ENCODE peak calls at places on chromosome 1, in nine cellular contexts. One of them, this sample, is unnamed.

GRCh38 chr1:43065191-43065590 is 106.5 kb upstream of the SLC2A1 start:
- DNase-seq in stimulated activated naive CD4-positive, alpha-beta T cell: no peak
- DNase-seq in islet precursor cell: no peak
- DNase-seq in SHP77: no peak
- DNase-seq in effector memory CD8-positive, alpha-beta T cell: no peak
- DNase-seq in mesenteric fat pad: peak; percentile 81
- DNase-seq in T-helper 1 cell: no peak
- DNase-seq in A172: no peak
- DNase-seq in activated CD8-positive, alpha-beta memory T cell treated with anti-CD3 and anti-CD28 coated beads for 24 hours: no peak
- DNase-seq in this sample: no peak

GRCh38 chr1:23202263-23202749 is 15.0 kb downstream of the HTR1D start:
- DNase-seq in T-helper 1 cell: no peak
- DNase-seq in A172: peak; percentile 50
- DNase-seq in stimulated activated naive CD4-positive, alpha-beta T cell: no peak
- DNase-seq in mesenteric fat pad: no peak
- DNase-seq in islet precursor cell: no peak
- DNase-seq in activated CD8-positive, alpha-beta memory T cell treated with anti-CD3 and anti-CD28 coated beads for 24 hours: no peak
- DNase-seq in SHP77: no peak
- DNase-seq in effector memory CD8-positive, alpha-beta T cell: no peak
- DNase-seq in this sample: no peak

GRCh38 chr1:226763741-226764264 is 24.7 kb upstream of the ITPKB start:
- DNase-seq in effector memory CD8-positive, alpha-beta T cell: no peak
- DNase-seq in A172: peak; percentile 98
- DNase-seq in stimulated activated naive CD4-positive, alpha-beta T cell: no peak
- DNase-seq in mesenteric fat pad: no peak
- DNase-seq in activated CD8-positive, alpha-beta memory T cell treated with anti-CD3 and anti-CD28 coated beads for 24 hours: no peak
- DNase-seq in SHP77: peak; percentile 16
- DNase-seq in islet precursor cell: peak; percentile 96
- DNase-seq in T-helper 1 cell: no peak
- DNase-seq in this sample: peak; percentile 18

GRCh38 chr1:245558069-245558468 is 403.3 kb downstream of the KIF26B start:
- DNase-seq in SHP77: no peak
- DNase-seq in T-helper 1 cell: no peak
- DNase-seq in A172: no peak
- DNase-seq in activated CD8-positive, alpha-beta memory T cell treated with anti-CD3 and anti-CD28 coated beads for 24 hours: no peak
- DNase-seq in effector memory CD8-positive, alpha-beta T cell: no peak
- DNase-seq in stimulated activated naive CD4-positive, alpha-beta T cell: no peak
- DNase-seq in islet precursor cell: no peak
- DNase-seq in mesenteric fat pad: peak; percentile 43
- DNase-seq in this sample: peak; percentile 13

GRCh38 chr1:36411674-36412648 is 14.3 kb upstream of the LSM10 start:
- DNase-seq in SHP77: no peak
- DNase-seq in T-helper 1 cell: peak; percentile 11
- DNase-seq in mesenteric fat pad: no peak
- DNase-seq in A172: peak; percentile 24
- DNase-seq in effector memory CD8-positive, alpha-beta T cell: no peak
- DNase-seq in stimulated activated naive CD4-positive, alpha-beta T cell: peak; percentile 15
- DNase-seq in islet precursor cell: no peak
- DNase-seq in activated CD8-positive, alpha-beta memory T cell treated with anti-CD3 and anti-CD28 coated beads for 24 hours: no peak
- DNase-seq in this sample: peak; percentile 32

GRCh38 chr1:94708811-94709210 is 111.3 kb upstream of the SLC44A3 start:
- DNase-seq in A172: no peak
- DNase-seq in stimulated activated naive CD4-positive, alpha-beta T cell: no peak
- DNase-seq in activated CD8-positive, alpha-beta memory T cell treated with anti-CD3 and anti-CD28 coated beads for 24 hours: no peak
- DNase-seq in mesenteric fat pad: no peak
- DNase-seq in islet precursor cell: no peak
- DNase-seq in T-helper 1 cell: no peak
- DNase-seq in effector memory CD8-positive, alpha-beta T cell: no peak
- DNase-seq in SHP77: no peak
- DNase-seq in this sample: no peak

GRCh38 chr1:227166559-227166958 is 151.7 kb downstream of the CDC42BPA start:
- DNase-seq in islet precursor cell: no peak
- DNase-seq in activated CD8-positive, alpha-beta memory T cell treated with anti-CD3 and anti-CD28 coated beads for 24 hours: no peak
- DNase-seq in mesenteric fat pad: no peak
- DNase-seq in stimulated activated naive CD4-positive, alpha-beta T cell: no peak
- DNase-seq in effector memory CD8-positive, alpha-beta T cell: no peak
- DNase-seq in A172: no peak
- DNase-seq in T-helper 1 cell: no peak
- DNase-seq in SHP77: no peak
- DNase-seq in this sample: no peak

GRCh38 chr1:11761988-11762406 is at the start of gene C1orf167:
- DNase-seq in T-helper 1 cell: no peak
- DNase-seq in A172: no peak
- DNase-seq in effector memory CD8-positive, alpha-beta T cell: no peak
- DNase-seq in activated CD8-positive, alpha-beta memory T cell treated with anti-CD3 and anti-CD28 coated beads for 24 hours: peak; percentile 70
- DNase-seq in stimulated activated naive CD4-positive, alpha-beta T cell: peak; percentile 11
- DNase-seq in SHP77: no peak
- DNase-seq in islet precursor cell: no peak
- DNase-seq in mesenteric fat pad: no peak
- DNase-seq in this sample: no peak

GRCh38 chr1:221884821-221885220 is 142.9 kb upstream of the DUSP10 start:
- DNase-seq in islet precursor cell: no peak
- DNase-seq in stimulated activated naive CD4-positive, alpha-beta T cell: no peak
- DNase-seq in effector memory CD8-positive, alpha-beta T cell: no peak
- DNase-seq in activated CD8-positive, alpha-beta memory T cell treated with anti-CD3 and anti-CD28 coated beads for 24 hours: no peak
- DNase-seq in mesenteric fat pad: no peak
- DNase-seq in T-helper 1 cell: no peak
- DNase-seq in SHP77: no peak
- DNase-seq in A172: no peak
- DNase-seq in this sample: no peak

GRCh38 chr1:202577381-202577780 is 132.9 kb downstream of the SYT2 start:
- DNase-seq in SHP77: no peak
- DNase-seq in stimulated activated naive CD4-positive, alpha-beta T cell: no peak
- DNase-seq in effector memory CD8-positive, alpha-beta T cell: no peak
- DNase-seq in islet precursor cell: no peak
- DNase-seq in A172: no peak
- DNase-seq in T-helper 1 cell: no peak
- DNase-seq in mesenteric fat pad: no peak
- DNase-seq in activated CD8-positive, alpha-beta memory T cell treated with anti-CD3 and anti-CD28 coated beads for 24 hours: no peak
- DNase-seq in this sample: no peak

GRCh38 chr1:60281360-60281932 is 207.9 kb upstream of the C1orf87 start:
- DNase-seq in mesenteric fat pad: no peak
- DNase-seq in SHP77: peak; percentile 91
- DNase-seq in islet precursor cell: peak; percentile 94
- DNase-seq in T-helper 1 cell: no peak
- DNase-seq in stimulated activated naive CD4-positive, alpha-beta T cell: no peak
- DNase-seq in A172: peak; percentile 51
- DNase-seq in effector memory CD8-positive, alpha-beta T cell: no peak
- DNase-seq in activated CD8-positive, alpha-beta memory T cell treated with anti-CD3 and anti-CD28 coated beads for 24 hours: no peak
- DNase-seq in this sample: peak; percentile 95

GRCh38 chr1:111252786-111253185 is 25.3 kb downstream of the CHI3L2 start:
- DNase-seq in mesenteric fat pad: no peak
- DNase-seq in T-helper 1 cell: no peak
- DNase-seq in islet precursor cell: no peak
- DNase-seq in stimulated activated naive CD4-positive, alpha-beta T cell: no peak
- DNase-seq in SHP77: no peak
- DNase-seq in effector memory CD8-positive, alpha-beta T cell: no peak
- DNase-seq in A172: no peak
- DNase-seq in activated CD8-positive, alpha-beta memory T cell treated with anti-CD3 and anti-CD28 coated beads for 24 hours: no peak
- DNase-seq in this sample: no peak

GRCh38 chr1:43300661-43301094 is at the start of gene TIE1:
- DNase-seq in islet precursor cell: no peak
- DNase-seq in mesenteric fat pad: no peak
- DNase-seq in activated CD8-positive, alpha-beta memory T cell treated with anti-CD3 and anti-CD28 coated beads for 24 hours: no peak
- DNase-seq in T-helper 1 cell: no peak
- DNase-seq in stimulated activated naive CD4-positive, alpha-beta T cell: no peak
- DNase-seq in SHP77: no peak
- DNase-seq in A172: no peak
- DNase-seq in effector memory CD8-positive, alpha-beta T cell: no peak
- DNase-seq in this sample: no peak

GRCh38 chr1:92817986-92818764 is 13.7 kb upstream of the RPL5 start:
- DNase-seq in islet precursor cell: no peak
- DNase-seq in stimulated activated naive CD4-positive, alpha-beta T cell: peak; percentile 20
- DNase-seq in A172: no peak
- DNase-seq in SHP77: no peak
- DNase-seq in effector memory CD8-positive, alpha-beta T cell: peak; percentile 37
- DNase-seq in T-helper 1 cell: no peak
- DNase-seq in activated CD8-positive, alpha-beta memory T cell treated with anti-CD3 and anti-CD28 coated beads for 24 hours: no peak
- DNase-seq in mesenteric fat pad: no peak
- DNase-seq in this sample: peak; percentile 27

GRCh38 chr1:183806650-183807049 is 1.7 kb downstream of the RGL1 start:
- DNase-seq in activated CD8-positive, alpha-beta memory T cell treated with anti-CD3 and anti-CD28 coated beads for 24 hours: no peak
- DNase-seq in SHP77: no peak
- DNase-seq in stimulated activated naive CD4-positive, alpha-beta T cell: no peak
- DNase-seq in mesenteric fat pad: no peak
- DNase-seq in islet precursor cell: no peak
- DNase-seq in T-helper 1 cell: no peak
- DNase-seq in effector memory CD8-positive, alpha-beta T cell: no peak
- DNase-seq in A172: no peak
- DNase-seq in this sample: no peak

This sample was measured in SW480.